ENCODE peak calls at places on chromosome 10, in seven cellular contexts. One of them, this sample, is unnamed.

GRCh38 chr10:97736902-97737769 is at the start of gene ZFYVE27:
- DNase-seq in T-helper 2 cell: peak; percentile 93
- DNase-seq in glomerular endothelial cell: peak; percentile 68
- DNase-seq in ELR: peak; percentile 95
- DNase-seq in CD4-positive, alpha-beta T cell: peak; percentile 94
- DNase-seq in stimulated activated naive B cell treated with anti-CD40 and anti-IgM and Interleukin-4, amounts not matched to agents 10 μg/mL and 1 μg/mL and 100 μg/mL, for 72 hours: peak; percentile 97
- DNase-seq in lower leg skin: peak; percentile 93
- DNase-seq in this sample: peak; percentile 85

GRCh38 chr10:65931291-65932080 is 994.4 kb upstream of the LRRTM3 start:
- DNase-seq in T-helper 2 cell: no peak
- DNase-seq in glomerular endothelial cell: no peak
- DNase-seq in ELR: no peak
- DNase-seq in CD4-positive, alpha-beta T cell: no peak
- DNase-seq in stimulated activated naive B cell treated with anti-CD40 and anti-IgM and Interleukin-4, amounts not matched to agents 10 μg/mL and 1 μg/mL and 100 μg/mL, for 72 hours: no peak
- DNase-seq in lower leg skin: no peak
- DNase-seq in this sample: no peak

GRCh38 chr10:6542999-6543430 is 37.1 kb downstream of the PRKCQ start:
- DNase-seq in T-helper 2 cell: no peak
- DNase-seq in glomerular endothelial cell: no peak
- DNase-seq in ELR: no peak
- DNase-seq in CD4-positive, alpha-beta T cell: peak; percentile 59
- DNase-seq in stimulated activated naive B cell treated with anti-CD40 and anti-IgM and Interleukin-4, amounts not matched to agents 10 μg/mL and 1 μg/mL and 100 μg/mL, for 72 hours: no peak
- DNase-seq in lower leg skin: no peak
- DNase-seq in this sample: no peak

GRCh38 chr10:108166401-108166800 is 1001.9 kb upstream of the SORCS1 start:
- DNase-seq in T-helper 2 cell: no peak
- DNase-seq in glomerular endothelial cell: no peak
- DNase-seq in ELR: peak; percentile 53
- DNase-seq in CD4-positive, alpha-beta T cell: no peak
- DNase-seq in stimulated activated naive B cell treated with anti-CD40 and anti-IgM and Interleukin-4, amounts not matched to agents 10 μg/mL and 1 μg/mL and 100 μg/mL, for 72 hours: no peak
- DNase-seq in lower leg skin: no peak
- DNase-seq in this sample: no peak

GRCh38 chr10:32360884-32361283 is 13.9 kb upstream of the EPC1 start:
- DNase-seq in T-helper 2 cell: no peak
- DNase-seq in glomerular endothelial cell: no peak
- DNase-seq in ELR: no peak
- DNase-seq in CD4-positive, alpha-beta T cell: no peak
- DNase-seq in stimulated activated naive B cell treated with anti-CD40 and anti-IgM and Interleukin-4, amounts not matched to agents 10 μg/mL and 1 μg/mL and 100 μg/mL, for 72 hours: no peak
- DNase-seq in lower leg skin: no peak
- DNase-seq in this sample: no peak

GRCh38 chr10:35781643-35782035 is 139.5 kb upstream of the FZD8 start:
- DNase-seq in T-helper 2 cell: no peak
- DNase-seq in glomerular endothelial cell: no peak
- DNase-seq in ELR: peak; percentile 38
- DNase-seq in CD4-positive, alpha-beta T cell: no peak
- DNase-seq in stimulated activated naive B cell treated with anti-CD40 and anti-IgM and Interleukin-4, amounts not matched to agents 10 μg/mL and 1 μg/mL and 100 μg/mL, for 72 hours: no peak
- DNase-seq in lower leg skin: no peak
- DNase-seq in this sample: no peak

GRCh38 chr10:122450336-122450990 is 4.0 kb upstream of the ARMS2 start:
- DNase-seq in T-helper 2 cell: no peak
- DNase-seq in glomerular endothelial cell: no peak
- DNase-seq in ELR: no peak
- DNase-seq in CD4-positive, alpha-beta T cell: no peak
- DNase-seq in stimulated activated naive B cell treated with anti-CD40 and anti-IgM and Interleukin-4, amounts not matched to agents 10 μg/mL and 1 μg/mL and 100 μg/mL, for 72 hours: no peak
- DNase-seq in lower leg skin: no peak
- DNase-seq in this sample: no peak

GRCh38 chr10:71975087-71975890 is 11.1 kb downstream of the CHST3 start:
- DNase-seq in T-helper 2 cell: no peak
- DNase-seq in glomerular endothelial cell: no peak
- DNase-seq in ELR: peak; percentile 23
- DNase-seq in CD4-positive, alpha-beta T cell: no peak
- DNase-seq in stimulated activated naive B cell treated with anti-CD40 and anti-IgM and Interleukin-4, amounts not matched to agents 10 μg/mL and 1 μg/mL and 100 μg/mL, for 72 hours: no peak
- DNase-seq in lower leg skin: no peak
- DNase-seq in this sample: no peak

GRCh38 chr10:35150335-35150734 is 23.7 kb downstream of the CREM start:
- DNase-seq in T-helper 2 cell: no peak
- DNase-seq in glomerular endothelial cell: no peak
- DNase-seq in ELR: no peak
- DNase-seq in CD4-positive, alpha-beta T cell: no peak
- DNase-seq in stimulated activated naive B cell treated with anti-CD40 and anti-IgM and Interleukin-4, amounts not matched to agents 10 μg/mL and 1 μg/mL and 100 μg/mL, for 72 hours: peak; percentile 37
- DNase-seq in lower leg skin: no peak
- DNase-seq in this sample: no peak

GRCh38 chr10:103079100-103079499 is 114.0 kb downstream of the NT5C2 start:
- DNase-seq in T-helper 2 cell: no peak
- DNase-seq in glomerular endothelial cell: no peak
- DNase-seq in ELR: no peak
- DNase-seq in CD4-positive, alpha-beta T cell: no peak
- DNase-seq in stimulated activated naive B cell treated with anti-CD40 and anti-IgM and Interleukin-4, amounts not matched to agents 10 μg/mL and 1 μg/mL and 100 μg/mL, for 72 hours: no peak
- DNase-seq in lower leg skin: no peak
- DNase-seq in this sample: no peak

GRCh38 chr10:103969857-103970627 is 3.1 kb downstream of the SLK start:
- DNase-seq in T-helper 2 cell: no peak
- DNase-seq in glomerular endothelial cell: no peak
- DNase-seq in ELR: peak; percentile 20
- DNase-seq in CD4-positive, alpha-beta T cell: no peak
- DNase-seq in stimulated activated naive B cell treated with anti-CD40 and anti-IgM and Interleukin-4, amounts not matched to agents 10 μg/mL and 1 μg/mL and 100 μg/mL, for 72 hours: no peak
- DNase-seq in lower leg skin: no peak
- DNase-seq in this sample: no peak

GRCh38 chr10:77247076-77247561 is 390.5 kb downstream of the KCNMA1 start:
- DNase-seq in T-helper 2 cell: no peak
- DNase-seq in glomerular endothelial cell: no peak
- DNase-seq in ELR: no peak
- DNase-seq in CD4-positive, alpha-beta T cell: no peak
- DNase-seq in stimulated activated naive B cell treated with anti-CD40 and anti-IgM and Interleukin-4, amounts not matched to agents 10 μg/mL and 1 μg/mL and 100 μg/mL, for 72 hours: no peak
- DNase-seq in lower leg skin: no peak
- DNase-seq in this sample: no peak

GRCh38 chr10:4316166-4316810 is 509.7 kb upstream of the AKR1E2 start:
- DNase-seq in T-helper 2 cell: no peak
- DNase-seq in glomerular endothelial cell: no peak
- DNase-seq in ELR: peak; percentile 96
- DNase-seq in CD4-positive, alpha-beta T cell: no peak
- DNase-seq in stimulated activated naive B cell treated with anti-CD40 and anti-IgM and Interleukin-4, amounts not matched to agents 10 μg/mL and 1 μg/mL and 100 μg/mL, for 72 hours: no peak
- DNase-seq in lower leg skin: peak; percentile 72
- DNase-seq in this sample: no peak

GRCh38 chr10:4770766-4771553 is 55.0 kb upstream of the AKR1E2 start:
- DNase-seq in T-helper 2 cell: no peak
- DNase-seq in glomerular endothelial cell: peak; percentile 93
- DNase-seq in ELR: peak; percentile 99
- DNase-seq in CD4-positive, alpha-beta T cell: no peak
- DNase-seq in stimulated activated naive B cell treated with anti-CD40 and anti-IgM and Interleukin-4, amounts not matched to agents 10 μg/mL and 1 μg/mL and 100 μg/mL, for 72 hours: no peak
- DNase-seq in lower leg skin: no peak
- DNase-seq in this sample: no peak

GRCh38 chr10:61452655-61453641 is at the start of gene TMEM26:
- DNase-seq in T-helper 2 cell: no peak
- DNase-seq in glomerular endothelial cell: no peak
- DNase-seq in ELR: peak; percentile 34
- DNase-seq in CD4-positive, alpha-beta T cell: no peak
- DNase-seq in stimulated activated naive B cell treated with anti-CD40 and anti-IgM and Interleukin-4, amounts not matched to agents 10 μg/mL and 1 μg/mL and 100 μg/mL, for 72 hours: no peak
- DNase-seq in lower leg skin: no peak
- DNase-seq in this sample: no peak

GRCh38 chr10:128811943-128812342 is 655.1 kb upstream of the MGMT start:
- DNase-seq in T-helper 2 cell: no peak
- DNase-seq in glomerular endothelial cell: no peak
- DNase-seq in ELR: no peak
- DNase-seq in CD4-positive, alpha-beta T cell: no peak
- DNase-seq in stimulated activated naive B cell treated with anti-CD40 and anti-IgM and Interleukin-4, amounts not matched to agents 10 μg/mL and 1 μg/mL and 100 μg/mL, for 72 hours: no peak
- DNase-seq in lower leg skin: no peak
- DNase-seq in this sample: no peak

GRCh38 chr10:44517635-44518034 is 132.7 kb upstream of the CXCL12 start:
- DNase-seq in T-helper 2 cell: no peak
- DNase-seq in glomerular endothelial cell: no peak
- DNase-seq in ELR: peak; percentile 27
- DNase-seq in CD4-positive, alpha-beta T cell: no peak
- DNase-seq in stimulated activated naive B cell treated with anti-CD40 and anti-IgM and Interleukin-4, amounts not matched to agents 10 μg/mL and 1 μg/mL and 100 μg/mL, for 72 hours: no peak
- DNase-seq in lower leg skin: no peak
- DNase-seq in this sample: peak; percentile 0

GRCh38 chr10:66277481-66277880 is 648.4 kb upstream of the LRRTM3 start:
- DNase-seq in T-helper 2 cell: no peak
- DNase-seq in glomerular endothelial cell: no peak
- DNase-seq in ELR: peak; percentile 4
- DNase-seq in CD4-positive, alpha-beta T cell: no peak
- DNase-seq in stimulated activated naive B cell treated with anti-CD40 and anti-IgM and Interleukin-4, amounts not matched to agents 10 μg/mL and 1 μg/mL and 100 μg/mL, for 72 hours: no peak
- DNase-seq in lower leg skin: no peak
- DNase-seq in this sample: no peak

GRCh38 chr10:52256832-52257691 is 57.0 kb upstream of the DKK1 start:
- DNase-seq in T-helper 2 cell: no peak
- DNase-seq in glomerular endothelial cell: no peak
- DNase-seq in ELR: no peak
- DNase-seq in CD4-positive, alpha-beta T cell: no peak
- DNase-seq in stimulated activated naive B cell treated with anti-CD40 and anti-IgM and Interleukin-4, amounts not matched to agents 10 μg/mL and 1 μg/mL and 100 μg/mL, for 72 hours: peak; percentile 9
- DNase-seq in lower leg skin: no peak
- DNase-seq in this sample: no peak

GRCh38 chr10:59648711-59649201 is 60.9 kb downstream of the SLC16A9 start:
- DNase-seq in T-helper 2 cell: no peak
- DNase-seq in glomerular endothelial cell: no peak
- DNase-seq in ELR: no peak
- DNase-seq in CD4-positive, alpha-beta T cell: no peak
- DNase-seq in stimulated activated naive B cell treated with anti-CD40 and anti-IgM and Interleukin-4, amounts not matched to agents 10 μg/mL and 1 μg/mL and 100 μg/mL, for 72 hours: no peak
- DNase-seq in lower leg skin: no peak
- DNase-seq in this sample: no peak

GRCh38 chr10:73838827-73839226 is 27.4 kb upstream of the NDST2 start:
- DNase-seq in T-helper 2 cell: no peak
- DNase-seq in glomerular endothelial cell: no peak
- DNase-seq in ELR: peak; percentile 70
- DNase-seq in CD4-positive, alpha-beta T cell: no peak
- DNase-seq in stimulated activated naive B cell treated with anti-CD40 and anti-IgM and Interleukin-4, amounts not matched to agents 10 μg/mL and 1 μg/mL and 100 μg/mL, for 72 hours: no peak
- DNase-seq in lower leg skin: no peak
- DNase-seq in this sample: no peak

This sample was measured in AML-193.